ENCODE peak calls at places on chromosomes 3 and 15, in six cellular contexts. R is prostate gland; O is AG04450; U is type B pancreatic cell; Y is ascending aorta; J is CD8-positive, alpha-beta T cell. L is an unnamed sample.

GRCh38 chr15:96142498-96142897 is 188.0 kb upstream of the NR2F2 start:
- DNase-seq in R (no peak), O (no peak), U (no peak), Y (no peak), J (no peak), L (no peak)

GRCh38 chr3:172201136-172201989 is 162.0 kb downstream of the FNDC3B start:
- DNase-seq in R (peak), O (peak), U (no peak), Y (peak), J (no peak), L (peak)

GRCh38 chr3:4995500-4996053 is 16.3 kb downstream of the BHLHE40 start:
- DNase-seq in R (no peak), O (no peak), U (peak), Y (no peak), J (no peak), L (peak)

GRCh38 chr3:125231895-125232294 is 19.3 kb upstream of the SLC12A8 start:
- DNase-seq in R (no peak), O (peak), U (no peak), Y (no peak), J (no peak), L (no peak)

GRCh38 chr15:70438776-70439175 is 324.6 kb downstream of the UACA start:
- DNase-seq in R (peak), O (no peak), U (no peak), Y (no peak), J (no peak), L (no peak)

GRCh38 chr15:90402230-90402629 is 14.2 kb downstream of the IQGAP1 start:
- DNase-seq in R (no peak), O (peak), U (no peak), Y (no peak), J (no peak), L (no peak)

GRCh38 chr3:73031573-73032103 is 29.8 kb upstream of the EBLN2 start:
- DNase-seq in R (no peak), O (no peak), U (no peak), Y (no peak), J (no peak), L (no peak)

GRCh38 chr3:31918179-31919165 is 62.6 kb downstream of the OSBPL10 start:
- DNase-seq in R (no peak), O (no peak), U (no peak), Y (no peak), J (no peak), L (no peak)

GRCh38 chr3:115804722-115805121 is 181.4 kb downstream of the GAP43 start:
- DNase-seq in R (no peak), O (no peak), U (no peak), Y (no peak), J (no peak), L (no peak)

GRCh38 chr3:107578523-107578922 is 55.8 kb downstream of the BBX start:
- DNase-seq in R (no peak), O (no peak), U (no peak), Y (no peak), J (no peak), L (no peak)

GRCh38 chr15:99909914-99910313 is 176.7 kb upstream of the LYSMD4 start:
- DNase-seq in R (no peak), O (no peak), U (no peak), Y (no peak), J (no peak), L (no peak)

GRCh38 chr3:47440131-47440530 is 35.6 kb downstream of the SCAP start:
- DNase-seq in R (no peak), O (no peak), U (no peak), Y (no peak), J (no peak), L (peak)

DNA sequence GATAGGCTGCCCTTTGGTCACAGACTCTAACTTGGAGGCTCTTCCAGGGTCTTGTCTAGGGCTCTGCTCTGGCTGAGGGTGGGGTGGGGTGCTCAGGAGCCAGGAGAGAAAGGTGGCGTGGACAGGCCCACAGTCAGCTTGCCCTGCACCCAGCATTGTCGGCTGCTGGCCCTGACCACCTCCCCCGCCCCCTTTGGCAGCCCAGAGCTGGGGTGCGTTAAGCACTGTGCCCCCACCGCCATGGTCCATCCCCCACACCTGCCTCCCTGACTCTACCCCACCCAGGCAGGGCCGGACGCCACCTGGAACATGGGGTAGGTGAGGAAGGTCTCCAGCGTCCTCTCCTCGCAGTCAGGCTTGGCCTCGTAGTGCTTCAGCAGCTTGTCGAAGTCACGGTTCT is 58.8 kb downstream of the RASGRF1 start:
- DNase-seq in R (no peak), O (no peak), U (no peak), Y (no peak), J (no peak), L (no peak)
- TF ChIP-seq CTCF in R (no peak), O (no peak), U (no peak), Y (no peak), J (no peak), L (no peak)

DNA sequence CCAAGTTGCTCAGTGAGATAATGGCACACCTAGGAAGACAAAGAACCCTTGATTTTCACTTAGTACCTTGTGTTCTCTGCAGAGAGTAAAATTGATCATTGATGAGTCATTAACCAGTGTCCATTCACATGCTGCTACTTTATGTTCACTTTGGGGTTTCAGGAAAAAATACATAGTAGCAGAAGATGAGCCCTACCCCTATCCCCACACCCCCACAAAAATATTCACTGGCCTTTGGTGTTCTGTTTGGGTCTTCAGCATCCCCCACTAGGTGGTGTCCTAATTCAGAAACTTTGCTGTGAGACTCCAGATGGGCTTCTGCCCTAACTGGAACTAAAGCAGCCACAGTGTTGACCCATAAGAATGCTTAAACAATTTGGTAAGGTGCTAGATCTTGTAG is 178.8 kb downstream of the KLHL25 start:
- DNase-seq in R (no peak), O (no peak), U (no peak), Y (no peak), J (no peak), L (no peak)
- TF ChIP-seq CTCF in R (peak), O (peak), U (peak), Y (peak), J (peak), L (peak)

DNA sequence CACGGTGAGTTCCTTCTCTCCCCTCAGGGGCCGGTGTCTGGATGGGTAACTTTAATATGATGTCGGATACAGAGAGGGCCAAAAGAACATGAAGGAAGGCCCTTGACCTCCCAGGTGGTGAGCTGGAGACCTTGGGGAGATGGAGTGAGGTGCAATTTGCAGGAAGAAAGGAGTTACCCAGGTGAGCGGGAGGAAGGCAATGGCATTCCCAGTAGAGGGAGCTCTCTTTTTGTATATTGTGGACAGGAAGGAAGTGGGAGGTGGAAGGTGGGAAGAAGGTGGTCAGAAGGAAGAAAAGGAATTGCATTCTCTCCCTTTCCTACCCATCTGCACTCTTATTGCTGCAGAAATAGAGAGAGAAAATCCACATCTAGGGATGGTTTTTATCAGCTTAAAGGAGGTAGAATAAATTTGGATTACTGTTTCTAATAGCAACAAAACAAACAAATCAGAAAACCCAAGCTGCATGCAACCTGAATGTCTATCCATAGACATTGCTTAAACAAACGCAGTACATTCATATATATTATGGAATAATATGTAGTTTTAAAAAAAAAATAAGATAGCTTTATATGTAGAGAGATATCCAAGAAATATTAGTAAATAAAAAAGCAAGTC is 169.0 kb upstream of the TSC22D2 start:
- DNase-seq in R (peak), O (no peak), U (no peak), Y (no peak), J (no peak), L (no peak)
- TF ChIP-seq CTCF in R (peak), O (peak), U (peak), Y (peak), J (no peak), L (peak)

GRCh38 chr3:160447544-160447943 is 2.0 kb downstream of the TRIM59 start:
- DNase-seq in R (no peak), O (no peak), U (no peak), Y (no peak), J (no peak), L (no peak)

GRCh38 chr3:160450846-160451245 is 1.3 kb upstream of the TRIM59 start:
- DNase-seq in R (no peak), O (peak), U (no peak), Y (no peak), J (no peak), L (no peak)

GRCh38 chr3:160451602-160452001 is 2.0 kb upstream of the TRIM59 start:
- DNase-seq in R (no peak), O (no peak), U (no peak), Y (no peak), J (no peak), L (no peak)

GRCh38 chr3:160448845-160449659 is 534 bp downstream of the TRIM59 start:
- DNase-seq in R (no peak), O (no peak), U (no peak), Y (no peak), J (peak), L (no peak)

GRCh38 chr3:160449660-160450598 is at the start of gene TRIM59:
- DNase-seq in R (peak), O (peak), U (peak), Y (peak), J (peak), L (peak)
- TF ChIP-seq CTCF in R (no peak), O (peak), U (peak), Y (peak), J (no peak), L (peak)

GRCh38 chr3:178690571-178690970 is 154.3 kb downstream of the KCNMB2 start:
- DNase-seq in R (no peak), O (no peak), U (no peak), Y (no peak), J (no peak), L (no peak)
- TF ChIP-seq CTCF in R (no peak), O (no peak), U (no peak), Y (no peak), J (no peak), L (no peak)

GRCh38 chr3:68018275-68018674 is 363.9 kb upstream of the SUCLG2 start:
- DNase-seq in R (no peak), O (no peak), U (no peak), Y (no peak), J (no peak), L (no peak)

DNA sequence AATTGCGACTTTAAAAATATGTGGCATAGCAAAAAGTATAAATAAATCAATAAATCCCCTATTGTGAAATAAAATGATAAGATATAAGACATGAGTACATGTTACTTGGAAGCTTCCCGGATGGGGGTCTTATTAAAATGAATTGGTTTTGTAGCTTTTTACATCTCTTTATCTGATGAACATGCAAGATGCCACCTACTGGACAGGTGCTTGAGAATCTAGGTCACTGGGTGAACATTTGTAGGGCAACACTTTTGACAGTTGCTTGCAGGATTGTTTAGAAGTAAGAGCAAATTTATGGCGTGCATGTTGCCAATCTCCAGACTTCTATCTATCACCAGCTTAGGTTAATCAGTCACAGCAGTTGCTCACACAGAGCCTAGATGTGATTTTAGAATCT is 362.7 kb upstream of the SUCLG2 start:
- DNase-seq in R (no peak), O (no peak), U (no peak), Y (no peak), J (no peak), L (no peak)
- TF ChIP-seq CTCF in R (no peak), O (no peak), U (no peak), Y (no peak), J (no peak), L (peak)

DNA sequence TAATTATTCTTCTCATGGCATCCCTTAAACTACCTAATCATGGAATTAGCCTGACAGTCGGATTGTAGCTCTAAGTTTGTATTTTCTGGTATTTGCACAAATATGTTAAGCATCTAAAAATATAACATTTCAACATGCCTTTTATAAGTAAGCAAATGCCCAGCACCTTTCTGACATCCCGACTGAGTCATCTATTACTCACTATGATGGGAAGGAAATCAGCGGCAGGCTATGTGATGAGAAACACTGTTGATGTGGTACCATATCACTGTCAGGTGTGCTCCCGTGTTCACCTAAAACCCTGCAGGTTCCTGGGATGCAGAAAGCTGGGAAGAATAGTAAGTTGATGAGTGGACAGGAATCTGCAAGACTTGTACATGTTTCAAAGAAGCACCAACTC is 367.8 kb upstream of the IL12A start:
- DNase-seq in R (no peak), O (no peak), U (no peak), Y (no peak), J (no peak), L (no peak)
- TF ChIP-seq CTCF in R (no peak), O (no peak), U (no peak), Y (no peak), J (no peak), L (no peak)

GRCh38 chr3:21220944-21221343 is 530.1 kb downstream of the ZNF385D start:
- DNase-seq in R (no peak), O (no peak), U (no peak), Y (no peak), J (no peak), L (no peak)

GRCh38 chr3:21216598-21216997 is 534.4 kb downstream of the ZNF385D start:
- DNase-seq in R (no peak), O (no peak), U (no peak), Y (no peak), J (no peak), L (no peak)
- TF ChIP-seq CTCF in R (no peak), O (peak), U (peak), Y (no peak), J (no peak), L (peak)

GRCh38 chr3:83928903-83929302 is 1029.9 kb upstream of the CADM2 start:
- DNase-seq in R (no peak), O (no peak), U (no peak), Y (no peak), J (no peak), L (no peak)

GRCh38 chr3:83926291-83926690 is 1032.5 kb upstream of the CADM2 start:
- DNase-seq in R (no peak), O (no peak), U (no peak), Y (no peak), J (no peak), L (no peak)

GRCh38 chr3:83928391-83928790 is 1030.4 kb upstream of the CADM2 start:
- DNase-seq in R (no peak), O (no peak), U (no peak), Y (no peak), J (no peak), L (no peak)
- TF ChIP-seq CTCF in R (no peak), O (peak), U (peak), Y (no peak), J (no peak), L (peak)

GRCh38 chr3:189042832-189043231 is 128.9 kb upstream of the TPRG1 start:
- DNase-seq in R (no peak), O (no peak), U (no peak), Y (no peak), J (no peak), L (no peak)

GRCh38 chr3:189040934-189041333 is 130.8 kb upstream of the TPRG1 start:
- DNase-seq in R (no peak), O (no peak), U (no peak), Y (no peak), J (no peak), L (no peak)

GRCh38 chr3:189038773-189039720 is 132.7 kb upstream of the TPRG1 start:
- DNase-seq in R (no peak), O (no peak), U (no peak), Y (no peak), J (no peak), L (no peak)

DNA sequence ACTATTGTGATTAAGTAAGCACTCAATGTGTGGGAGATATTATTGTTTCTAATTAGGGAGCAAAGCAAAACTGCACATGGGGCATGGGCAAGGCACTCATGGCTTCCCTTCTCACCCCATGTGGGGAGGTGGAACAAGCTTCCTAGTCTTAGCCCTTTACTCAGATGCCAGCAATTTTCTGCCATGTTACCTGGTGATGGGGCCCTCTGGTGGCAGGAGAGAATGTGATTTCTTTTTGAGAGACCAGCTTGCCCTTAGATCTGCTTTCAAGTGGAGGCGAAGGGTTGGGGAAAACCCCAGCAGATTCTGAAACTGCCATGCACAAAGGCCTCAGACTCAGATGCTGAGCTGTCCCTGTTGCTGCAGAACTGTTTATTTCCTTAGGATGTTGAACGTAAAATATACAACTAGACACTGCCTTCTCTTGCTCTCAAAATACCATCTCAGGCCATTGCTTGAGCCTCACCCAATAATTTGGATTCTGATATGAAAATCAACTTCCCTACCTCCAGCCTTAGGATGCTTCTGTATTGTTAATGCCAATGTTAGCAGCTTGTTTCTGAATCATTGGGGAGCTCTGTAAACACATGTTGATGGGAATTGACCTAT is 130.2 kb upstream of the TPRG1 start:
- DNase-seq in R (peak), O (no peak), U (no peak), Y (no peak), J (peak), L (no peak)
- TF ChIP-seq CTCF in R (peak), O (peak), U (peak), Y (peak), J (peak), L (peak)

L was measured in osteocyte.